ENCODE peak calls at places on chromosomes 13 and 19, in five cellular contexts. X is SW480; E is stimulated activated CD8-positive, alpha-beta memory T cell treated with anti-CD3 and anti-CD28 coated beads, Interleukin-4, amount 100 ng/mL, for 24 hours; A is activated naive CD4-positive, alpha-beta T cell treated with anti-CD3 and anti-CD28 coated beads for 36 hours; L is heart left ventricle. B is an unnamed sample.

GRCh38 chr13:102983496-102983895 is 82.7 kb downstream of the SLC10A2 start:
- DNase-seq in L (no peak), E (no peak), A (no peak), X (no peak), B (no peak)

GRCh38 chr19:54273811-54274210 is 7.1 kb downstream of the LILRB2 start:
- DNase-seq in E (no peak), A (no peak), L (no peak), X (no peak), B (no peak)

GRCh38 chr19:46791944-46792343 is 3.5 kb upstream of the SLC1A5 start:
- DNase-seq in E (no peak), X (peak), L (no peak), A (peak), B (no peak)

GRCh38 chr19:31135841-31136240 is 213.4 kb downstream of the TSHZ3 start:
- DNase-seq in L (no peak), E (no peak), X (no peak), A (no peak), B (no peak)

GRCh38 chr19:7122701-7123100 is 53.2 kb downstream of the ZNF557 start:
- DNase-seq in E (no peak), X (no peak), L (no peak), A (no peak), B (no peak)

GRCh38 chr13:98563071-98563470 is 13.8 kb downstream of the STK24 start:
- DNase-seq in L (no peak), X (no peak), E (no peak), A (peak), B (no peak)

GRCh38 chr19:13207237-13208130 is 57.3 kb downstream of the IER2 start:
- DNase-seq in X (no peak), L (peak), E (no peak), A (peak), B (no peak)

GRCh38 chr19:34480971-34481821 is at the start of gene WTIP:
- DNase-seq in A (no peak), X (peak), L (peak), E (no peak), B (no peak)

GRCh38 chr19:51971624-51972023 is 15.0 kb downstream of the ZNF350 start:
- DNase-seq in E (no peak), X (no peak), L (no peak), A (peak), B (no peak)

GRCh38 chr13:27789495-27790303 is 2.6 kb upstream of the GSX1 start:
- DNase-seq in A (no peak), L (no peak), E (no peak), X (peak), B (no peak)

GRCh38 chr19:43731854-43732253 is 16.0 kb downstream of the IRGC start:
- DNase-seq in A (no peak), X (no peak), L (no peak), E (no peak), B (no peak)

GRCh38 chr19:48511800-48512503 is at the start of gene LMTK3:
- DNase-seq in E (peak), X (no peak), L (no peak), A (peak), B (peak)

GRCh38 chr19:12628040-12629022 is 17.6 kb downstream of the ZNF791 start:
- DNase-seq in L (no peak), A (no peak), E (no peak), X (no peak), B (no peak)

GRCh38 chr19:2902590-2903218 is 2.0 kb downstream of the ZNF57 start:
- DNase-seq in E (no peak), L (no peak), A (no peak), X (no peak), B (no peak)

GRCh38 chr13:32993109-32993508 is 23.1 kb upstream of the KL start:
- DNase-seq in X (no peak), L (no peak), E (no peak), A (no peak), B (no peak)

GRCh38 chr13:90445179-90445578 is 902.3 kb upstream of the MIR17HG start:
- DNase-seq in E (no peak), A (no peak), X (no peak), L (no peak), B (no peak)